ENCODE peak calls at places on chromosome 14, in four cellular contexts. One of them, this sample, is unnamed.

GRCh38 chr14:103136388-103137271 is 13.4 kb downstream of the TNFAIP2 start:
- DNase-seq in sciatic nerve: no peak
- DNase-seq in caudate nucleus: no peak
- DNase-seq in right cardiac atrium: peak; percentile 55
- DNase-seq in this sample: no peak

GRCh38 chr14:71433303-71433702 is 498.9 kb upstream of the RGS6 start:
- DNase-seq in sciatic nerve: no peak
- DNase-seq in caudate nucleus: no peak
- DNase-seq in right cardiac atrium: no peak
- DNase-seq in this sample: no peak

GRCh38 chr14:56119221-56119967 is 1.2 kb downstream of the PELI2 start:
- DNase-seq in sciatic nerve: peak; percentile 76
- DNase-seq in caudate nucleus: peak; percentile 46
- DNase-seq in right cardiac atrium: peak; percentile 81
- DNase-seq in this sample: peak; percentile 38

GRCh38 chr14:73489481-73490175 is 1.1 kb upstream of the RIOX1 start:
- DNase-seq in sciatic nerve: no peak
- DNase-seq in caudate nucleus: no peak
- DNase-seq in right cardiac atrium: no peak
- DNase-seq in this sample: no peak

GRCh38 chr14:102683399-102684275 is 91.2 kb downstream of the RCOR1 start:
- DNase-seq in sciatic nerve: no peak
- DNase-seq in caudate nucleus: no peak
- DNase-seq in right cardiac atrium: peak; percentile 62
- DNase-seq in this sample: no peak

GRCh38 chr14:56135668-56136067 is 17.5 kb downstream of the PELI2 start:
- DNase-seq in sciatic nerve: no peak
- DNase-seq in caudate nucleus: no peak
- DNase-seq in right cardiac atrium: no peak
- DNase-seq in this sample: no peak

GRCh38 chr14:32620303-32620702 is 291.2 kb downstream of the AKAP6 start:
- DNase-seq in sciatic nerve: no peak
- DNase-seq in caudate nucleus: no peak
- DNase-seq in right cardiac atrium: no peak
- DNase-seq in this sample: no peak

GRCh38 chr14:105894125-105894977 is 368.0 kb downstream of the TMEM121 start:
- DNase-seq in sciatic nerve: peak; percentile 38
- DNase-seq in caudate nucleus: no peak
- DNase-seq in right cardiac atrium: peak; percentile 16
- DNase-seq in this sample: no peak

GRCh38 chr14:39426605-39427004 is 5.6 kb downstream of the FBXO33 start:
- DNase-seq in sciatic nerve: no peak
- DNase-seq in caudate nucleus: no peak
- DNase-seq in right cardiac atrium: no peak
- DNase-seq in this sample: no peak

GRCh38 chr14:35806006-35806907 is 2.8 kb downstream of the RALGAPA1 start:
- DNase-seq in sciatic nerve: no peak
- DNase-seq in caudate nucleus: no peak
- DNase-seq in right cardiac atrium: no peak
- DNase-seq in this sample: no peak

GRCh38 chr14:23175823-23176222 is 7.6 kb downstream of the SLC7A8 start:
- DNase-seq in sciatic nerve: no peak
- DNase-seq in caudate nucleus: no peak
- DNase-seq in right cardiac atrium: no peak
- DNase-seq in this sample: no peak

GRCh38 chr14:81632162-81632561 is 98.5 kb upstream of the SEL1L start:
- DNase-seq in sciatic nerve: no peak
- DNase-seq in caudate nucleus: no peak
- DNase-seq in right cardiac atrium: no peak
- DNase-seq in this sample: no peak

GRCh38 chr14:60249321-60250251 is 565 bp downstream of the PPM1A start:
- DNase-seq in sciatic nerve: peak; percentile 79
- DNase-seq in caudate nucleus: peak; percentile 76
- DNase-seq in right cardiac atrium: peak; percentile 92
- DNase-seq in this sample: peak; percentile 65

GRCh38 chr14:100738269-100738691 is 11.6 kb downstream of the DLK1 start:
- DNase-seq in sciatic nerve: peak; percentile 42
- DNase-seq in caudate nucleus: no peak
- DNase-seq in right cardiac atrium: no peak
- DNase-seq in this sample: no peak

GRCh38 chr14:52283099-52283498 is 15.6 kb downstream of the PTGDR start:
- DNase-seq in sciatic nerve: no peak
- DNase-seq in caudate nucleus: no peak
- DNase-seq in right cardiac atrium: no peak
- DNase-seq in this sample: no peak

GRCh38 chr14:88910386-88910785 is 85.9 kb downstream of the TTC8 start:
- DNase-seq in sciatic nerve: no peak
- DNase-seq in caudate nucleus: no peak
- DNase-seq in right cardiac atrium: no peak
- DNase-seq in this sample: no peak

GRCh38 chr14:74611672-74612345 is at the start of gene LTBP2:
- DNase-seq in sciatic nerve: no peak
- DNase-seq in caudate nucleus: no peak
- DNase-seq in right cardiac atrium: peak; percentile 73
- DNase-seq in this sample: no peak

GRCh38 chr14:91264151-91265150 is 19.9 kb upstream of the GPR68 start:
- DNase-seq in sciatic nerve: no peak
- DNase-seq in caudate nucleus: no peak
- DNase-seq in right cardiac atrium: peak; percentile 73
- DNase-seq in this sample: no peak

GRCh38 chr14:92254786-92255185 is 68.2 kb upstream of the SLC24A4 start:
- DNase-seq in sciatic nerve: peak; percentile 74
- DNase-seq in caudate nucleus: no peak
- DNase-seq in right cardiac atrium: peak; percentile 86
- DNase-seq in this sample: peak; percentile 60

GRCh38 chr14:77498120-77498979 is at the start of gene ISM2:
- DNase-seq in sciatic nerve: peak; percentile 51
- DNase-seq in caudate nucleus: peak; percentile 44
- DNase-seq in right cardiac atrium: peak; percentile 69
- DNase-seq in this sample: peak; percentile 30

GRCh38 chr14:75224561-75224960 is 48.1 kb upstream of the TMED10 start:
- DNase-seq in sciatic nerve: no peak
- DNase-seq in caudate nucleus: no peak
- DNase-seq in right cardiac atrium: no peak
- DNase-seq in this sample: no peak

GRCh38 chr14:22460461-22461195 is 128.4 kb downstream of the DAD1 start:
- DNase-seq in sciatic nerve: no peak
- DNase-seq in caudate nucleus: no peak
- DNase-seq in right cardiac atrium: no peak
- DNase-seq in this sample: no peak

GRCh38 chr14:56126514-56126913 is 8.3 kb downstream of the PELI2 start:
- DNase-seq in sciatic nerve: no peak
- DNase-seq in caudate nucleus: no peak
- DNase-seq in right cardiac atrium: no peak
- DNase-seq in this sample: no peak

GRCh38 chr14:78363008-78363407 is 192.8 kb downstream of the NRXN3 start:
- DNase-seq in sciatic nerve: no peak
- DNase-seq in caudate nucleus: no peak
- DNase-seq in right cardiac atrium: peak; percentile 15
- DNase-seq in this sample: no peak

GRCh38 chr14:61511558-61511924 is 183.8 kb upstream of the HIF1A start:
- DNase-seq in sciatic nerve: no peak
- DNase-seq in caudate nucleus: peak; percentile 76
- DNase-seq in right cardiac atrium: no peak
- DNase-seq in this sample: peak; percentile 83

GRCh38 chr14:63878052-63878451 is 25.2 kb downstream of the SYNE2 start:
- DNase-seq in sciatic nerve: no peak
- DNase-seq in caudate nucleus: no peak
- DNase-seq in right cardiac atrium: no peak
- DNase-seq in this sample: no peak

GRCh38 chr14:96268426-96269358 is 12.7 kb downstream of the BDKRB1 start:
- DNase-seq in sciatic nerve: peak; percentile 67
- DNase-seq in caudate nucleus: no peak
- DNase-seq in right cardiac atrium: no peak
- DNase-seq in this sample: no peak

GRCh38 chr14:104461676-104462443 is 117.7 kb upstream of the C14orf180 start:
- DNase-seq in sciatic nerve: peak; percentile 42
- DNase-seq in caudate nucleus: no peak
- DNase-seq in right cardiac atrium: no peak
- DNase-seq in this sample: no peak

GRCh38 chr14:58805057-58805456 is 167.3 kb downstream of the DACT1 start:
- DNase-seq in sciatic nerve: no peak
- DNase-seq in caudate nucleus: no peak
- DNase-seq in right cardiac atrium: no peak
- DNase-seq in this sample: no peak

GRCh38 chr14:65210118-65210826 is 108.0 kb upstream of the MAX start:
- DNase-seq in sciatic nerve: no peak
- DNase-seq in caudate nucleus: no peak
- DNase-seq in right cardiac atrium: no peak
- DNase-seq in this sample: no peak

GRCh38 chr14:104280902-104281767 is 142.7 kb downstream of the KIF26A start:
- DNase-seq in sciatic nerve: peak; percentile 48
- DNase-seq in caudate nucleus: no peak
- DNase-seq in right cardiac atrium: peak; percentile 41
- DNase-seq in this sample: no peak

GRCh38 chr14:72822946-72823611 is 70.8 kb downstream of the DPF3 start:
- DNase-seq in sciatic nerve: no peak
- DNase-seq in caudate nucleus: no peak
- DNase-seq in right cardiac atrium: peak; percentile 69
- DNase-seq in this sample: no peak

GRCh38 chr14:99250636-99251208 is 21.3 kb downstream of the BCL11B start:
- DNase-seq in sciatic nerve: no peak
- DNase-seq in caudate nucleus: no peak
- DNase-seq in right cardiac atrium: no peak
- DNase-seq in this sample: no peak

GRCh38 chr14:100015251-100015655 is 50.0 kb upstream of the EVL start:
- DNase-seq in sciatic nerve: no peak
- DNase-seq in caudate nucleus: no peak
- DNase-seq in right cardiac atrium: no peak
- DNase-seq in this sample: no peak

GRCh38 chr14:79468491-79468890 is 742.8 kb downstream of the DIO2 start:
- DNase-seq in sciatic nerve: no peak
- DNase-seq in caudate nucleus: no peak
- DNase-seq in right cardiac atrium: no peak
- DNase-seq in this sample: no peak

GRCh38 chr14:104676694-104677505 is 12.5 kb upstream of the INF2 start:
- DNase-seq in sciatic nerve: peak; percentile 80
- DNase-seq in caudate nucleus: no peak
- DNase-seq in right cardiac atrium: peak; percentile 74
- DNase-seq in this sample: no peak